ENCODE peak calls at places on chromosome 10, in nine cellular contexts. A, T, L, S, O, U, E, Y and P are unnamed samples.

GRCh38 chr10:14748471-14748870 is 26.2 kb downstream of the FAM107B start:
- DNase-seq in A (no peak), T (no peak), L (no peak), S (no peak), O (no peak), U (no peak), E (no peak), Y (no peak), P (no peak)

GRCh38 chr10:31939797-31940708 is 11.4 kb upstream of the ARHGAP12 start:
- DNase-seq in A (no peak), T (no peak), L (no peak), S (no peak), O (no peak), U (no peak), E (no peak), Y (no peak), P (no peak)

GRCh38 chr10:103416436-103417147 is 20.2 kb downstream of the PDCD11 start:
- DNase-seq in A (peak; percentile 11), T (peak; percentile 79), L (peak; percentile 5), S (no peak), O (peak; percentile 60), U (peak; percentile 27), E (no peak), Y (peak; percentile 28), P (peak; percentile 7)

GRCh38 chr10:8534089-8534488 is 479.6 kb downstream of the GATA3 start:
- DNase-seq in A (no peak), T (no peak), L (no peak), S (no peak), O (no peak), U (no peak), E (no peak), Y (no peak), P (no peak)

GRCh38 chr10:133154996-133155778 is 4.8 kb upstream of the KNDC1 start:
- DNase-seq in A (no peak), T (no peak), L (no peak), S (no peak), O (no peak), U (no peak), E (no peak), Y (no peak), P (no peak)

GRCh38 chr10:78931333-78932083 is 137.3 kb upstream of the ZMIZ1 start:
- DNase-seq in A (peak; percentile 87), T (no peak), L (no peak), S (no peak), O (peak; percentile 87), U (no peak), E (no peak), Y (no peak), P (no peak)

GRCh38 chr10:69303632-69304035 is 25.3 kb downstream of the HK1 start:
- DNase-seq in A (no peak), T (no peak), L (no peak), S (no peak), O (peak; percentile 44), U (no peak), E (no peak), Y (no peak), P (no peak)

GRCh38 chr10:92573798-92574544 is at the start of gene IDE:
- DNase-seq in A (peak; percentile 64), T (peak; percentile 89), L (peak; percentile 69), S (peak; percentile 78), O (peak; percentile 74), U (no peak), E (peak; percentile 81), Y (peak; percentile 79), P (peak; percentile 63)

GRCh38 chr10:26093229-26093628 is 123.3 kb upstream of the GAD2 start:
- DNase-seq in A (no peak), T (no peak), L (no peak), S (no peak), O (no peak), U (no peak), E (no peak), Y (no peak), P (no peak)

GRCh38 chr10:103793920-103794883 is 61.2 kb downstream of the SH3PXD2A start:
- DNase-seq in A (no peak), T (no peak), L (no peak), S (no peak), O (no peak), U (no peak), E (no peak), Y (no peak), P (no peak)

GRCh38 chr10:132606031-132606491 is 68.5 kb downstream of the INPP5A start:
- DNase-seq in A (no peak), T (no peak), L (no peak), S (no peak), O (no peak), U (no peak), E (no peak), Y (no peak), P (no peak)

GRCh38 chr10:126902157-126902556 is 3.1 kb upstream of the DOCK1 start:
- DNase-seq in A (peak; percentile 47), T (no peak), L (no peak), S (no peak), O (peak; percentile 62), U (no peak), E (no peak), Y (no peak), P (no peak)